ENCODE peak calls at places on chromosomes 7 and 10, in seven cellular contexts. V is NB4; L is CD4-positive, alpha-beta T cell; E is transverse colon; W is suprapubic skin; A is HL-60; U is GM20000. T is an unnamed sample.

GRCh38 chr10:103969857-103970627 is 3.1 kb downstream of the SLK start:
- DNase-seq in V (no peak), L (no peak), E (no peak), W (no peak), A (no peak), U (no peak), T (no peak)

GRCh38 chr10:20855398-20856038 is 41.6 kb downstream of the NEBL start:
- DNase-seq in V (peak), L (no peak), E (no peak), W (no peak), A (no peak), U (no peak), T (no peak)

GRCh38 chr10:49001402-49001801 is 61.8 kb upstream of the LRRC18 start:
- DNase-seq in V (no peak), L (no peak), E (no peak), W (no peak), A (no peak), U (no peak), T (no peak)

GRCh38 chr10:102814873-102815661 is 22.1 kb downstream of the CYP17A1 start:
- DNase-seq in V (no peak), L (no peak), E (peak), W (peak), A (peak), U (no peak), T (no peak)

GRCh38 chr10:71864861-71865473 is 13.9 kb upstream of the PSAP start:
- DNase-seq in V (peak), L (no peak), E (no peak), W (no peak), A (no peak), U (no peak), T (peak)

GRCh38 chr10:124651402-124651887 is 92.7 kb downstream of the FAM53B start:
- DNase-seq in V (peak), L (no peak), E (no peak), W (no peak), A (no peak), U (no peak), T (no peak)

GRCh38 chr10:22437620-22438588 is 92.6 kb downstream of the SPAG6 start:
- DNase-seq in V (no peak), L (peak), E (no peak), W (peak), A (no peak), U (peak), T (no peak)

GRCh38 chr10:78920011-78920410 is 148.8 kb upstream of the ZMIZ1 start:
- DNase-seq in V (no peak), L (no peak), E (no peak), W (no peak), A (no peak), U (no peak), T (no peak)

GRCh38 chr10:120286280-120286679 is 170.7 kb upstream of the PLPP4 start:
- DNase-seq in V (no peak), L (no peak), E (no peak), W (no peak), A (no peak), U (no peak), T (no peak)

GRCh38 chr7:128035712-128036111 is 4.5 kb upstream of the LRRC4 start:
- DNase-seq in V (peak), L (no peak), E (no peak), W (no peak), A (peak), U (no peak), T (peak)

GRCh38 chr10:75530337-75530736 is 98.9 kb downstream of the LRMDA start:
- DNase-seq in V (peak), L (no peak), E (no peak), W (no peak), A (no peak), U (no peak), T (peak)

GRCh38 chr7:73715648-73716317 is 3.7 kb downstream of the STX1A start:
- DNase-seq in V (peak), L (no peak), E (peak), W (no peak), A (peak), U (no peak), T (peak)
- TF ChIP-seq CTCF in V (no peak), L (no peak), E (no peak), W (no peak), A (no peak), U (no peak), T (no peak)

GRCh38 chr7:67618569-67619543 is 622.2 kb downstream of the TYW1 start:
- DNase-seq in V (no peak), L (no peak), E (no peak), W (no peak), A (no peak), U (no peak), T (no peak)
- TF ChIP-seq CTCF in V (no peak), L (no peak), E (no peak), W (no peak), A (no peak), U (no peak), T (no peak)

GRCh38 chr10:114388275-114388674 is 16.0 kb downstream of the AFAP1L2 start:
- DNase-seq in V (peak), L (no peak), E (no peak), W (no peak), A (no peak), U (peak), T (no peak)

GRCh38 chr10:114387784-114388183 is 16.5 kb downstream of the AFAP1L2 start:
- DNase-seq in V (no peak), L (no peak), E (no peak), W (no peak), A (no peak), U (no peak), T (no peak)

GRCh38 chr10:114384601-114385000 is 19.7 kb downstream of the AFAP1L2 start:
- DNase-seq in V (no peak), L (no peak), E (no peak), W (no peak), A (no peak), U (no peak), T (no peak)

GRCh38 chr10:114384181-114384580 is 20.1 kb downstream of the AFAP1L2 start:
- DNase-seq in V (no peak), L (no peak), E (no peak), W (no peak), A (no peak), U (no peak), T (no peak)

DNA sequence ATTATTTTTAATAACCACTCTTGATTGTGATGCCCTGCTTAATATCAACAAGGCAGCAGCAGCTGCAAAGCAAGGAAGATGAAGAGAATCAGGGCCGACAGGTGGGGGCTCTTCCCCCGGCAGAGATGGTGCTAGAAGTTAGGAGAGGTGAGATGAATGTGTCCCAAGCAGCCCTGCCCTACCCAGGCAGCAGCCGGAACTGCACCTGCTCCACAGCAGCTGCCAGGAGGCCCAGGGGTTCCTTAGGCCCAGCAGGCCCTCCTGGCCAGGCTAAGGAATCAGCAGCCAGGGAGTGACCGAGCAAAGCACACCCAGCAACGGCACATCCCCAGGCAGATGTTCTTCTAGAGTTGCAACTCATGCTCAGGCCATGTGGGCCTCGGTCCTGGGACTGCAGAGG is 17.9 kb downstream of the AFAP1L2 start:
- DNase-seq in V (no peak), L (no peak), E (no peak), W (no peak), A (no peak), U (no peak), T (no peak)
- TF ChIP-seq CTCF in V (no peak), L (no peak), E (no peak), W (no peak), A (no peak), U (no peak), T (no peak)

DNA sequence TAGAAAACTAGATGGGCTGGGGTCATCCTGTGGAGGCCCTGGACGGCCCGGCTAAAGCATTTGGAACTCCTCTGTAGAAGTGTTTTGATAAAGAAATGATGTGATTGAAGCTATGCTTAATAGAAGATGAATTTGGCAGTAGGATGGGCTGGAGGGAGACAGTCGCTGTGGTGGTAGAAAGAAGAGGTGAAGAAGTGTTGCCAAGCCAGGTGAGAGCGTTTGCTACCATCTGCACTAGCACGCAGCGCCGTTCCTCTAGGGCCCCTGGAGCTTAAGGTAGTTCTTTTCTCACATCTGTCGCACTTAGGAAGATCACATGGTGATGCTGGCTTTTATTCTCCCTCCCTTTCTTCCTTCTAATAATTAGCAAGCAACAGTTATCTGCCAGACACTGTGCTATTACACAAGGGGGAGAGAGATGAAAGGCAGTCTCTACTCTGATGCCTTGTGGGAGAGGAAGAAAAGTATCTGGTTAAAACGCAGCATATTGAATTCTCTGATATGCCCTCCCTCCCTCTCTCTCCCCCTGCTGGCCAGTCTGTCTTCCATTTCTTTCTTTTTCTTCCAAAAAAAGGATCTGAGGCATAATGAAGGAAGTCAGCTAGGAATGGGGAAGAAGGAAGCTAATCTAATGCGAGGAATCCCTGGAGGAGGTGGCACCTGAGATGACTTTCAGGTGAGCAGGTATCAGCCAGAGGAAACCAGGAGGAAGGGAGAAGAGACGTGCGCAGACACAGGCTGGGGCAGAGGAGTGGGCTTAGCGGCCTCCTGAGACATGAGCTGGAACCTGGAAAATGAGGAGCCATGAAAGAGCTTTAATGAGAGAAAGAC is 162.3 kb upstream of the KLF14 start:
- DNase-seq in V (no peak), L (no peak), E (no peak), W (no peak), A (peak), U (no peak), T (no peak)
- TF ChIP-seq CTCF in V (peak), L (no peak), E (no peak), W (no peak), A (peak), U (peak), T (no peak)

DNA sequence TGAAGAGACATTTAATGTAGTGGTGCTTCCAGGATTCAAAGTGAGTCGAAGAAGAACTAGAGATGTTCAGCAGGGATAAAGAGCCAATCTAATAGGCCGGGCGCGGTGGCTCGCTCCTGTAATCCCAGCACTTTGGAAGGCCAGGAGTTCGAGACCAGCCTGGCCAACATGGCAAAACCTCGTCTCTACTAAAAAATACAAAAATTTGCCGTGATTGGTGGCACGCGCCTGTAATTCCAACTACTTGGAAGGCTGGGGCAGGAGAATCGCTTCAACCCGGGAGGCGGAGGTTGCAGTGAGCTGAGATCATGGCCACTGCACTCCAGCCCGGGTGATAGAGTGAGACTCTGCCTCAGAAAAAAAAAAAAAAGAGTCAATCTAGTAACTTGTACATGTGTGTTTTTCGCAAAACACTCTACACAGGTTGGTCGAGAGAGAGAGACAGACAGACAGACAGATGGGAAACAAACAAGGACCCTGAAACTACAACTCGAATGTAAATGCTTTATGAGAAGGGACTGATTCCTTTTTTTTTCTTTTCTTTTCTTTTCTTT is 775 bp downstream of the ABCB8 start:
- DNase-seq in V (no peak), L (no peak), E (no peak), W (no peak), A (no peak), U (no peak), T (no peak)
- TF ChIP-seq CTCF in V (no peak), L (no peak), E (no peak), W (no peak), A (no peak), U (no peak), T (no peak)

DNA sequence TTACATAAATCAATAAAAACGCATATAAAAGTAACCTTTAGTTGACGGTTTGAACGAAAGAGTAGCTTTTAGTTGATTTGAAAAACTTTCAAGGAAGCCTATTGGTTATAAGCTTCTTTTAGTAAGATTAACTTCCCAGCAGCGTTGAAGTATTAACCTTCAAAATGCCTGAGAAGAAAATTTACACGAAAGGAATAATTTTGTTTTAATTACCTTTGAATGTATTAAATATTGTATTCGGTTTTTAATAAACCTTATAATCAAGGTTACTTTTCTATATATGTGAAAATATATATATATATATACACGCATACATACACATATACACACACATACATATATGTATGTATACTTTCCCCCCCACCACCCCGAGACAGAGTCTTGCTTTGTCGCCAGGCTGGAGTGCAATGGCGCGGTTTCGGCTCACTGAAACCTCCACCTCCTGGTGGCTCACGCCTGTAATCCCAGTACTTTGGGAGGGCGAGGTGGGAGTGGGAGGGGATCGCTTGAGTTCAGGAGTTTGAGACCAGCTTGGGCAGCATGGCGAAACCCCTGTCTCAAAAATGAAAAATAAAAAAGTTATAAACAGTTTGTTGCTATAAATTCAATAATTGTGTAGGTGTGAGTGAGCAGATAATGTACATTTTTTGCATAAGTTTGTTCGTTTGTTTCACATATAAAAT is 57.6 kb upstream of the EZH2 start:
- DNase-seq in V (peak), L (peak), E (peak), W (peak), A (peak), U (no peak), T (peak)
- TF ChIP-seq CTCF in V (peak), L (peak), E (peak), W (peak), A (no peak), U (no peak), T (peak)

GRCh38 chr10:132897516-132898381 is 44.6 kb downstream of the CFAP46 start:
- DNase-seq in V (no peak), L (no peak), E (no peak), W (peak), A (no peak), U (no peak), T (no peak)
- TF ChIP-seq CTCF in V (no peak), L (no peak), E (no peak), W (no peak), A (no peak), U (no peak), T (no peak)

GRCh38 chr10:66215005-66215404 is 710.8 kb upstream of the LRRTM3 start:
- DNase-seq in V (peak), L (no peak), E (no peak), W (no peak), A (no peak), U (no peak), T (peak)
- TF ChIP-seq CTCF in V (peak), L (no peak), E (no peak), W (no peak), A (no peak), U (no peak), T (no peak)

DNA sequence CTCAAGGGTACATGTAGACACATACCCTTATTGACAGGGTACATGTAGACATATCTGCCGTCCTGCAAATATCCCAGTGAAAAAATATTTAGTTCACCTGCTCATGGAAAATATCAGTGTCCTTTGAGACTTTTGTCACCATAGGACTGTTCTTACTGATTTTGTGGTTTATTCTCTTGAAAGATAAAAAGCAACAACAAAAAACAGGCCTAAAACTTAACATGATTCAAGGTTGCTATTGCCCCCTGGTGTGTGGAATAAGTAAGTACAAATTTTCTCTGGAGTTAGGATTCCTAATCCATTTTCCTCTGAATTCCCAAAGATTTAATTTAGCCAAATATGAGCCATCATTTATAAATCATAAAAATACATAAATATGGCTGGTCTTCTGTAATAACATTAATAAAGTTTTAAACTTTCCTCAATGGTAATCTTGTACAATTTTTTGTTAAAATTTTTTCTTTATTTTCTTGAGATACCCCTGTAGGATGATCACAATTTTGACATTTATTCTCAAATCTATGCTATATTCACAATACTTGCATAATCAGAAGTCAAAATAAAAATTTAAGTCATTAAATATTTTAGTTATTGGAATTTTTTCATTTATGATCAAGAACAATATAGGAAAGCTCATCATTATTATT is 741.4 kb upstream of the POT1 start:
- DNase-seq in V (peak), L (no peak), E (no peak), W (no peak), A (no peak), U (no peak), T (no peak)
- TF ChIP-seq CTCF in V (peak), L (no peak), E (peak), W (peak), A (peak), U (no peak), T (peak)

GRCh38 chr10:13414855-13415254 is 66.8 kb upstream of the SEPHS1 start:
- DNase-seq in V (peak), L (no peak), E (peak), W (no peak), A (no peak), U (no peak), T (peak)
- TF ChIP-seq CTCF in V (no peak), L (no peak), E (peak), W (no peak), A (no peak), U (no peak), T (peak)